ENCODE peak calls at places on chromosomes 2 and 18, in four cellular contexts. L is astrocyte of the spinal cord, F is uterus, Z is SK-N-SH. R is an unnamed sample.

GRCh38 chr2:187453078-187453641 is 5.1 kb upstream of the CALCRL start:
- DNase-seq in L (peak; percentile 48), F (no peak), Z (peak; percentile 6), R (no peak)

GRCh38 chr2:101803128-101803527 is 105.6 kb downstream of the MAP4K4 start:
- DNase-seq in L (no peak), F (no peak), Z (no peak), R (no peak)

GRCh38 chr2:79702934-79703333 is 190.1 kb downstream of the CTNNA2 start:
- DNase-seq in L (no peak), F (no peak), Z (no peak), R (no peak)

GRCh38 chr2:224378087-224379085 is 23.5 kb downstream of the FAM124B start:
- DNase-seq in L (no peak), F (no peak), Z (no peak), R (no peak)

GRCh38 chr2:110657721-110658305 is 20.1 kb downstream of the BUB1 start:
- DNase-seq in L (no peak), F (no peak), Z (no peak), R (no peak)

GRCh38 chr2:199261221-199261620 is 196.5 kb downstream of the SATB2 start:
- DNase-seq in L (peak; percentile 86), F (no peak), Z (no peak), R (no peak)

GRCh38 chr18:62499263-62499650 is 23.6 kb upstream of the ZCCHC2 start:
- DNase-seq in L (no peak), F (no peak), Z (no peak), R (no peak)

GRCh38 chr2:129056309-129056958 is 737.8 kb upstream of the HS6ST1 start:
- DNase-seq in L (no peak), F (no peak), Z (no peak), R (peak; percentile 10)

GRCh38 chr2:70926042-70926441 is 9.7 kb upstream of the ATP6V1B1 start:
- DNase-seq in L (no peak), F (no peak), Z (no peak), R (no peak)

GRCh38 chr18:69953191-69953590 is 5.5 kb upstream of the CD226 start:
- DNase-seq in L (no peak), F (no peak), Z (no peak), R (no peak)

GRCh38 chr2:174025271-174026121 is 60.3 kb upstream of the SP3 start:
- DNase-seq in L (peak; percentile 86), F (peak; percentile 93), Z (peak; percentile 76), R (no peak)

GRCh38 chr2:201116959-201117734 is 1.2 kb downstream of the CFLAR start:
- DNase-seq in L (peak; percentile 87), F (peak; percentile 80), Z (no peak), R (peak; percentile 32)

GRCh38 chr2:222440670-222441422 is 16.5 kb downstream of the SGPP2 start:
- DNase-seq in L (peak; percentile 83), F (no peak), Z (no peak), R (no peak)

GRCh38 chr2:39685135-39685534 is 19.4 kb downstream of the TMEM178A start:
- DNase-seq in L (no peak), F (no peak), Z (no peak), R (no peak)

GRCh38 chr2:99692785-99693184 is 203.0 kb upstream of the REV1 start:
- DNase-seq in L (no peak), F (no peak), Z (no peak), R (peak; percentile 13)

GRCh38 chr2:174076040-174076439 is 110.9 kb upstream of the SP3 start:
- DNase-seq in L (no peak), F (no peak), Z (no peak), R (no peak)

GRCh38 chr2:64442801-64443429 is 11.0 kb upstream of the LGALSL start:
- DNase-seq in L (no peak), F (no peak), Z (no peak), R (no peak)

GRCh38 chr18:63476666-63477065 is at the start of gene SERPINB5:
- DNase-seq in L (no peak), F (no peak), Z (no peak), R (no peak)

GRCh38 chr18:13136689-13137040 is 81.9 kb upstream of the LDLRAD4 start:
- DNase-seq in L (peak; percentile 21), F (no peak), Z (peak; percentile 82), R (peak; percentile 26)

GRCh38 chr2:112920923-112921532 is 10.1 kb downstream of the IL37 start:
- DNase-seq in L (no peak), F (no peak), Z (no peak), R (no peak)

GRCh38 chr2:201100497-201100896 is 15.5 kb upstream of the CFLAR start:
- DNase-seq in L (no peak), F (no peak), Z (no peak), R (no peak)

GRCh38 chr2:20343128-20343527 is 7.5 kb downstream of the PUM2 start:
- DNase-seq in L (no peak), F (no peak), Z (no peak), R (no peak)

GRCh38 chr2:46171441-46171953 is 125.7 kb upstream of the EPAS1 start:
- DNase-seq in L (peak; percentile 86), F (peak; percentile 63), Z (no peak), R (no peak)

GRCh38 chr2:172967036-172967982 is 108.3 kb upstream of the MAP3K20 start:
- DNase-seq in L (no peak), F (no peak), Z (no peak), R (no peak)

GRCh38 chr2:64311948-64312621 is 141.9 kb upstream of the LGALSL start:
- DNase-seq in L (peak; percentile 74), F (peak; percentile 71), Z (peak; percentile 42), R (peak; percentile 68)

GRCh38 chr2:148754864-148755263 is 110.3 kb downstream of the EPC2 start:
- DNase-seq in L (no peak), F (no peak), Z (no peak), R (no peak)

GRCh38 chr2:36355157-36355889 is at the start of gene CRIM1:
- DNase-seq in L (peak; percentile 95), F (peak; percentile 89), Z (peak; percentile 82), R (peak; percentile 54)

GRCh38 chr2:48508461-48509124 is 21.4 kb upstream of the STON1 start:
- DNase-seq in L (peak; percentile 58), F (peak; percentile 50), Z (no peak), R (no peak)

GRCh38 chr2:178997067-178997466 is 52.9 kb downstream of the CCDC141 start:
- DNase-seq in L (no peak), F (no peak), Z (no peak), R (no peak)

GRCh38 chr2:136117391-136117841 is 533 bp downstream of the CXCR4 start:
- DNase-seq in L (peak; percentile 39), F (no peak), Z (peak; percentile 71), R (peak; percentile 45)

GRCh38 chr2:136117909-136118818 is at the start of gene CXCR4:
- DNase-seq in L (peak; percentile 29), F (no peak), Z (peak; percentile 97), R (peak; percentile 57)

GRCh38 chr2:136121511-136121910 is 3.6 kb upstream of the CXCR4 start:
- DNase-seq in L (no peak), F (no peak), Z (no peak), R (no peak)

GRCh38 chr2:136118819-136119716 is 1.1 kb upstream of the CXCR4 start:
- DNase-seq in L (no peak), F (peak; percentile 27), Z (peak; percentile 85), R (peak; percentile 27)

GRCh38 chr2:136119717-136120675 is 2.0 kb upstream of the CXCR4 start:
- DNase-seq in L (no peak), F (no peak), Z (no peak), R (no peak)
- H3K4me3 ChIP-seq in L (no peak overlapping the region), F (no peak overlapping the region), Z (peak overlapping the region; percentile 46), R (peak overlapping the region; percentile 47)

GRCh38 chr2:232698552-232699091 is 1.5 kb downstream of the GIGYF2 start:
- DNase-seq in L (no peak), F (no peak), Z (no peak), R (no peak)

GRCh38 chr2:232697059-232697806 is at the start of gene GIGYF2:
- DNase-seq in L (peak; percentile 96), F (peak; percentile 96), Z (peak; percentile 99), R (peak; percentile 98)

GRCh38 chr2:232699110-232699509 is 2.0 kb downstream of the GIGYF2 start:
- DNase-seq in L (no peak), F (no peak), Z (peak; percentile 30), R (peak; percentile 10)

GRCh38 chr2:232697807-232698110 is 628 bp downstream of the GIGYF2 start:
- DNase-seq in L (no peak), F (no peak), Z (no peak), R (no peak)

DNA sequence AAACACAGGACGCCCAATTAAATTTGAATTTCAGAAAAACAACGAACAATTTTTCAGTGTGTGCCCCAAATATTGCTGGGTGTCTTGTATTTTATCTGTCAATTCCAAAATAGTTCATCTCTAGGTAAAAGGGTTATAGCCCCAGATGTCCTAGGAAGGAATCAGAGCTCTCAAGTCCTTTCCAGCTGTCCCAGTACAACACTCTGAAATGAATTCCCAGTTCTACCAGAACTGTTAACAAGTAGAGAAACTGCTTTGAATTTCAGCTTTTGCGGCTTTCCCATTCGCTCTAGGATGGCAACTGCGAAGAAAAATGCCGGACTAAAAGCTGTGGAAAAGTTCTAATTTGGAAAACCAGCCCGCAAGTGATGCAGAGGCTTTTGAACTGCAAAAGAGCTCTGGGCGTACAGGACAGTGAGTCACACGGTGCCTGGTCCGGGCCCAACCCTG is 497 bp upstream of the GIGYF2 start:
- DNase-seq in L (no peak), F (no peak), Z (no peak), R (no peak)
- H3K4me3 ChIP-seq in L (peak overlapping the region; percentile 97), F (peak overlapping the region; percentile 95), Z (peak overlapping the region; percentile 24), R (peak overlapping the region; percentile 94)

DNA sequence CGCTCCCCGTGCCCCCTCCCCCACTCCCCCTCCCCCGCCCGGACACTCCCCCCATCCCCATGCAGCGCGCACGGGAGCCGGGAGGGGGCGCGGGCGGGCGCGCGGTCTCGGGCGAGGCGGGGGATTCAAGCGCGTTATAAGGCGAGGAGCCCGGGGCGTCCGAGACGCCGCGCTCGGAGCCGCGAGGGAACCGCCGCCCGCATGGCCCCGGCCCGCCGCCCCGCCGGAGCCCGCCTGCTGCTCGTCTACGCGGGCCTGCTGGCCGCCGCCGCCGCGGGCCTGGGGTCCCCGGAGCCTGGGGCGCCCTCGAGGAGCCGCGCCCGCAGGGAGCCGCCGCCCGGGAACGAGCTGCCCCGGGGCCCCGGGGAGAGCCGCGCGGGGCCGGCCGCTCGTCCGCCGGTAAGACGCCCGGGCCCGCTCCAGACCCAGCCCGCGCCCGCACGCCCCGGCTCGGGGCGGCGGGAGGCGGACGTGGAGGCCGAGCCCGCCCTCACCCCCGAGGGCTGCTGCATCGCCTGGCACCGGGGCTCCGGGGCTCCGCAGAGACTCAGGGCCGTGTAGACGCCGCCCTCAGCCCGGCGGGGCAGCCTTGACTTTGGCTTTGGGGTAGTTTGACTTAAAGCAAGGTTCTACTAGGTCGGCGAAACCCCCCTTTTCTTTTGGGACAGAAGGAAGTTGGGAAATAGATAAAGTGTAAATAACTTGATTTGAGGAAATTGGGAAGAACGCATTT is at the start of gene ERFE:
- DNase-seq in L (no peak), F (no peak), Z (peak; percentile 96), R (peak; percentile 72)
- H3K4me3 ChIP-seq in L (peak within 1 kb of the TSS; percentile 21), F (peak within 1 kb of the TSS; percentile 19), Z (peak within 1 kb of the TSS; percentile 41), R (peak within 1 kb of the TSS; percentile 37)

GRCh38 chr18:42222557-42222956 is 267.5 kb downstream of the PIK3C3 start:
- DNase-seq in L (no peak), F (no peak), Z (no peak), R (no peak)
- H3K4me3 ChIP-seq in L (no peak overlapping the region), F (no peak overlapping the region), Z (no peak overlapping the region), R (no peak overlapping the region)

DNA sequence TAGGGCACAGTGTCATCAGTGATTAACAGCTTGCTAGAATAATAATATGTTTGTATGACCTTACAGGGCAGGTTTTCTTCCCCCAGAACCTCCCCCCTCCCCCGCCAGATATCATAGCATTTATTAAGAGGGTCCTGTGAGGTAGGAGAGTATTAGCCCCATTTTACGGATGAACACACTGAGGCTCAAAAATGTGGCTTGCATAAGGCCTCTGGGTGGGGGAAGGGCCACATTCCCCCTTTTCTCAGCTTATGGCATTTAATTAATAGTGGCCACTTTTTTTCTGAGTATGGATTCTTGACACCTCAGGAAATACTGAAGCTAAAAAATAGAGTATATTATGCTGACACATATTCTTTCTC is 2.9 kb downstream of the CTIF start:
- DNase-seq in L (no peak), F (no peak), Z (no peak), R (no peak)
- H3K4me3 ChIP-seq in L (peak overlapping the region; percentile 87), F (peak overlapping the region; percentile 60), Z (peak overlapping the region; percentile 94), R (peak overlapping the region; percentile 76)

R was measured in BE2C.